ENCODE peak calls at places on chromosomes 2 and 18, in five cellular contexts. T, W, O, S and V are unnamed samples.
A peak's percentile ranks its signal among the peaks of the same experiment; 100 is the strongest.

GRCh38 chr2:173232956-173233744 is 121.5 kb upstream of the CDCA7 start:
- DNase-seq in T (peak; percentile 17), W (no peak), O (no peak), S (no peak), V (no peak)

GRCh38 chr2:127610561-127610960 is 35.4 kb upstream of the GPR17 start:
- DNase-seq in T (no peak), W (no peak), O (peak; percentile 5), S (no peak), V (no peak)

GRCh38 chr2:216315817-216316603 is 56.3 kb downstream of the MARCHF4 start:
- DNase-seq in T (peak; percentile 55), W (peak; percentile 72), O (no peak), S (peak; percentile 55), V (no peak)

GRCh38 chr2:28583899-28584553 is 88.2 kb downstream of the PLB1 start:
- DNase-seq in T (peak; percentile 96), W (peak; percentile 98), O (peak; percentile 68), S (peak; percentile 98), V (no peak)

GRCh38 chr2:176768185-176768584 is 444.4 kb upstream of the HNRNPA3 start:
- DNase-seq in T (no peak), W (no peak), O (no peak), S (no peak), V (no peak)

GRCh38 chr2:183490930-183491329 is 366.7 kb downstream of the NUP35 start:
- DNase-seq in T (peak; percentile 54), W (no peak), O (no peak), S (no peak), V (no peak)

GRCh38 chr18:9577361-9577760 is 37.0 kb downstream of the PPP4R1 start:
- DNase-seq in T (peak; percentile 38), W (no peak), O (no peak), S (no peak), V (no peak)

GRCh38 chr2:33000986-33001385 is 54.2 kb downstream of the LTBP1 start:
- DNase-seq in T (no peak), W (no peak), O (no peak), S (no peak), V (no peak)

GRCh38 chr2:238523158-238524110 is 96.7 kb downstream of the ASB1 start:
- DNase-seq in T (peak; percentile 74), W (no peak), O (no peak), S (no peak), V (no peak)
- TF ChIP-seq CTCF in T (peak; percentile 66), W (no peak), O (no peak), S (no peak), V (no peak)

DNA sequence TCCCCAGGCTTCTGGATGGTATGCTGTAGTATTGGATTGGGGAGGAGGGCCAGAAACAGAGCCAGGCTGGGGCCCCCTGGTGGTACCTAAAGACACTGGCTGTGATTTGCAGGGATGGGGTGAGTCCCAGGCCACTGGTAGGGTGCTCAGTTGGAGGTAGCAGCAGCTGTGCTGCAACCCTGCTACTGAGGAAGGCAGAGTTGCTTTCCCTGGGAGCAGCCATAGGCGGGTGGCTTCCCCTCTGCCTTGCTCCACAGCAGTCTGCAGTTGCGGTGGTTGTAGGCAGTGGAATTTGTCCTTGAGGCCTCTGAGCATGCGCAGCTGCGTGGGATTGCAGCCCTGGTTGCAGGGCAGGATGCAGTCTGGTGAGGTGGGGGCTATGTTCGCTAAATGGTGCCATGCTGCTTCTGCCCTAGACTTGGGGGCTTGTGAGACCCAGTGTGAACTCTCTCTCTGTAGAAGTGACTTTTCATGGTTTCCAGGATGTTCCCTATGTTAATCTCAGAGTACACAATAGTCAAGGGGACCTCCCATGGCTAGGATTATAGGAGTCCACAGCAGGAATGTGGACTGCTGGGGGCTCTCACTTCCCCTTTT is 443.5 kb downstream of the XIRP2 start:
- DNase-seq in T (peak; percentile 49), W (no peak), O (no peak), S (no peak), V (no peak)
- TF ChIP-seq CTCF in T (peak; percentile 57), W (no peak), O (no peak), S (no peak), V (no peak)

DNA sequence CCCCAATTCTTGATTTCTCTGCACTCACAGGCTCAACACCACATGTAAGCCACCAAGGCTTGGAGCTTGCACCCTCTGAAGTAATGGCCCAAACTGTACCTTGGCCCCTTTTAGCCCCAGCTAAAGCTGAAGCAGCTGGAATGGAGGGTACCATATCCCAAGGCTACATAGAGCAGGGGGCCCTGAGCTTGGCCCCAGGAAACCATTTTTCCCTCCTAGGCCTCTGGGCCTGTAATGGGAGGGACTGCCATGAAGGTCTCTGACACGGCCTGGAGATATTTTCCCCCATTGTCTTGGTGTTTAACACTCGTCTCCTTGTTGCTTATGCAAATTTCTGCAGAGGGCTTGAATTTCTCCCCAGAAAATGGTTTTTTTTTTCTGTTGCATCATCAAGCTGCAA is 69.7 kb downstream of the SKA1 start:
- DNase-seq in T (no peak), W (no peak), O (no peak), S (no peak), V (no peak)
- TF ChIP-seq CTCF in T (no peak), W (no peak), O (no peak), S (no peak), V (no peak)

DNA sequence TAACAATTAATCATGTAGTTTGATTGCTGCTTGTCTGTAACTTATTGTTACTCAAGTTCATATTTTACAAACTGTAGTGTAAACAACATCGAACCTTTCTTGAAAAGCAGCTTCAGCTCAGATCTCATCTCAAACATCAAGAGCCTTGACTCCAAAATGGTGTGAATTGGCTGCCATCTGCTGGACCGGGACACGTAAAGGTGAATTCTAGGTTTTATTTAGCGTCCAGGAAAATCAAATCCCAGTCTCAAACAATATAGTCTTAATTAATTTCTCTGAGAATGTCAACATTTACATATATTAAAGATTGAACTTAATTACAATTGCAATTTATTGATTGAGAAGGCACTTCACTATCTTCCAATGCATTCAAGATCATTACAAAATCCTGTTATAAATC is 453.0 kb downstream of the GALR1 start:
- DNase-seq in T (peak; percentile 61), W (no peak), O (no peak), S (peak; percentile 17), V (no peak)
- TF ChIP-seq CTCF in T (peak; percentile 52), W (no peak), O (no peak), S (peak; percentile 57), V (no peak)

DNA sequence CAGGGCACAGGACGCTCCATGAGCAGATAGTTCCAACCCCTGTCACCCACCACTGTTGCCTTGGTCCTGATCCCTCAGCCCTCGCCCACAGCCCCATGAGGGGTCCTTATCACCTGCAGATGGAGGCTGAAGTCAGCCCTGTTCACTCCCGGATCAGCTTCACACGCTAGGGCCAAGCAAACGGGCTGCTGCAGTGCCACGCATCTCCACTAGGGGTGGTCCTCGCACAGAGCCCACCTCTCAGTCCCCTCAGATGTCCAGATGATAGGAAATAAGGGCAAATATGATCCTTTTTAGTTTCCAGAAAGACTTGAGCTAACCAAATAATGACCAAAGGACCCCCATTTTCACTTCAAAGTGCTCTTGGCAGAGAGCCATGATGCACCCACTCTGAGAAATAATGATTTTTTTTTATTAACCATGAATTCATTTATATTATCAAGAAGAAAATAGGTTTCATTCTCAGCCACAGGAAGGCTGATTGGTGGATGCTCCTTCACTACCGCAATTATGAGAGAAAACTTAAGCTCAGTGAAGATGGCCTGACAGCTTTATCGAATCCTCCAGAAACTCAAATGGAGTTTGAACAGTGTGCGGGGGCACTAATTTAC is 71.9 kb upstream of the KLHL29 start:
- DNase-seq in T (peak; percentile 22), W (peak; percentile 55), O (no peak), S (peak; percentile 14), V (no peak)
- TF ChIP-seq CTCF in T (peak; percentile 74), W (peak; percentile 87), O (no peak), S (peak; percentile 31), V (no peak)

GRCh38 chr2:178824181-178824580 is 17.0 kb upstream of the TTN start:
- DNase-seq in T (no peak), W (no peak), O (no peak), S (no peak), V (no peak)

GRCh38 chr2:178825183-178825582 is 18.0 kb upstream of the TTN start:
- DNase-seq in T (peak; percentile 78), W (peak; percentile 80), O (no peak), S (no peak), V (no peak)

GRCh38 chr2:178819992-178820391 is 12.8 kb upstream of the TTN start:
- DNase-seq in T (peak; percentile 31), W (peak; percentile 63), O (no peak), S (no peak), V (no peak)

DNA sequence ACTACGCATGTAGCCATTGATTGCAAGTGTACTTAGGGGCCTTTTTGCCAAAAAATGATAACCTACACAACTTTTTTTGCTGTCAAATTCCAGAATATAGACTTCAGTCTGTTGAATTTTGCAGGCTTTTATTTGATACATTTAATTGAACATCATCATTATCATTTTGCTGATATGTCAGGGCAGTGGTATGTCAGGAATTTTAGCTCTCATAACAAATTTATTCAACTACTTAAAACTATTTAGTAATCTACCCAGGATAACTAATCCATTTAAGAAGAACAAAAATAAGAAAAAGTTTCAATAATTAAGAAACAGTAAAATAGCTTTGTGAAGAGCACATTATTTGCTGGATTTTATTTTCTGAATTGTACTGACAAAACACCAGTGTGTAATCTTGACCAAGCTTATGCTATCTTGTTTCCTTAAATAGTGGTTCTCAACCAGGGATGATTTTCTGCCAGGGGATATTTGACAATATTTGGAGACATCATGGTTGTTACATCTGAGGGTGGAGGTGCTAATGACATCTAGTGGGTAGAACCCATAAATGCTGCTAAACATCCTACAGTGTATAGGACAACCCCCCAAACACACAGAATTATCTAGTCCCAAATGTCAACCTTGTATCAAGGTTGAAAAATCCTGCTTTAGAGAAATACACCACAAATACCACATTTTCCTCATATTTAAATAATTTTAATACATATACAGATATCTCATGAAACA is 12.1 kb upstream of the TTN start:
- DNase-seq in T (peak; percentile 35), W (peak; percentile 6), O (no peak), S (no peak), V (no peak)
- TF ChIP-seq CTCF in T (no peak), W (no peak), O (no peak), S (no peak), V (no peak)

GRCh38 chr18:48607049-48607984 is 68.5 kb downstream of the CTIF start:
- DNase-seq in T (peak; percentile 94), W (no peak), O (no peak), S (no peak), V (no peak)

GRCh38 chr18:48609114-48609513 is 70.3 kb downstream of the CTIF start:
- DNase-seq in T (no peak), W (no peak), O (no peak), S (no peak), V (no peak)

GRCh38 chr18:48602759-48603390 is 64.0 kb downstream of the CTIF start:
- DNase-seq in T (no peak), W (no peak), O (no peak), S (no peak), V (no peak)

GRCh38 chr18:48608581-48608980 is 69.8 kb downstream of the CTIF start:
- DNase-seq in T (no peak), W (no peak), O (no peak), S (no peak), V (no peak)

GRCh38 chr18:48605408-48605845 is 66.6 kb downstream of the CTIF start:
- DNase-seq in T (peak; percentile 74), W (peak; percentile 48), O (no peak), S (no peak), V (no peak)
- TF ChIP-seq CTCF in T (peak; percentile 72), W (peak; percentile 45), O (peak; percentile 9), S (no peak), V (no peak)